ENCODE peak calls at places on chromosomes 16 and 17, in five cellular contexts. Y is colonic mucosa, Z is HL-60, M is heart right ventricle, Q is aorta. L is an unnamed sample.

GRCh38 chr16:1325261-1325660 is 8.2 kb upstream of the BAIAP3 start:
- DNase-seq in Y (no peak), Z (no peak), M (no peak), Q (no peak), L (no peak)

GRCh38 chr17:82528484-82529265 is 9.1 kb downstream of the FOXK2 start:
- DNase-seq in Y (peak), Z (no peak), M (peak), Q (peak), L (peak)

GRCh38 chr16:12398029-12398735 is 405.5 kb downstream of the CPPED1 start:
- DNase-seq in Y (no peak), Z (no peak), M (no peak), Q (no peak), L (no peak)

GRCh38 chr17:64506576-64507417 is at the start of gene CEP95:
- DNase-seq in Y (peak), Z (peak), M (peak), Q (peak), L (peak)

GRCh38 chr16:56847173-56847948 is 17.6 kb upstream of the SLC12A3 start:
- DNase-seq in Y (no peak), Z (no peak), M (no peak), Q (no peak), L (no peak)

GRCh38 chr16:638034-638543 is 2.0 kb upstream of the METTL26 start:
- DNase-seq in Y (no peak), Z (no peak), M (peak), Q (no peak), L (peak)

GRCh38 chr17:49817993-49818392 is 29.5 kb downstream of the KAT7 start:
- DNase-seq in Y (no peak), Z (no peak), M (no peak), Q (no peak), L (no peak)

GRCh38 chr17:29573558-29573870 is 5.0 kb downstream of the TP53I13 start:
- DNase-seq in Y (no peak), Z (no peak), M (no peak), Q (peak), L (peak)

GRCh38 chr16:88800277-88800592 is 3.4 kb upstream of the CDT1 start:
- DNase-seq in Y (no peak), Z (no peak), M (no peak), Q (no peak), L (no peak)

GRCh38 chr17:81366648-81367047 is 28.6 kb upstream of the BAHCC1 start:
- DNase-seq in Y (no peak), Z (no peak), M (no peak), Q (no peak), L (no peak)

GRCh38 chr16:57115504-57116182 is 23.3 kb downstream of the CPNE2 start:
- DNase-seq in Y (no peak), Z (no peak), M (peak), Q (peak), L (peak)

GRCh38 chr17:74752822-74753401 is 4.5 kb downstream of the NHERF1 start:
- DNase-seq in Y (no peak), Z (no peak), M (no peak), Q (no peak), L (no peak)

GRCh38 chr16:19137201-19137601 is 23.4 kb downstream of the ITPRIPL2 start:
- DNase-seq in Y (no peak), Z (no peak), M (no peak), Q (no peak), L (no peak)

GRCh38 chr17:17693253-17693954 is 12.1 kb downstream of the RAI1 start:
- DNase-seq in Y (peak), Z (no peak), M (peak), Q (peak), L (peak)

GRCh38 chr16:1237990-1238389 is 2.5 kb upstream of the TPSAB1 start:
- DNase-seq in Y (no peak), Z (no peak), M (no peak), Q (no peak), L (no peak)

GRCh38 chr17:68719431-68719830 is 118.3 kb upstream of the FAM20A start:
- DNase-seq in Y (no peak), Z (no peak), M (no peak), Q (no peak), L (no peak)

GRCh38 chr16:55003916-55004315 is 73.3 kb downstream of the IRX5 start:
- DNase-seq in Y (no peak), Z (no peak), M (no peak), Q (no peak), L (no peak)

GRCh38 chr16:2289282-2289681 is 21.4 kb upstream of the RNPS1 start:
- DNase-seq in Y (no peak), Z (no peak), M (no peak), Q (peak), L (no peak)

GRCh38 chr17:71869293-71869692 is 251.5 kb upstream of the SOX9 start:
- DNase-seq in Y (no peak), Z (no peak), M (no peak), Q (no peak), L (no peak)
- H3K4me3 ChIP-seq in Y (no peak), Z (no peak), M (no peak), Q (no peak), L (no peak)

GRCh38 chr16:8588703-8589292 is 1.5 kb downstream of the TMEM114 start:
- DNase-seq in Y (no peak), Z (no peak), M (no peak), Q (no peak), L (no peak)

GRCh38 chr16:8591451-8591850 is 1.1 kb upstream of the TMEM114 start:
- DNase-seq in Y (no peak), Z (no peak), M (no peak), Q (no peak), L (no peak)

GRCh38 chr16:8590811-8591210 is 500 bp upstream of the TMEM114 start:
- DNase-seq in Y (no peak), Z (no peak), M (no peak), Q (no peak), L (no peak)

GRCh38 chr16:8589293-8590160 is 784 bp downstream of the TMEM114 start:
- DNase-seq in Y (no peak), Z (no peak), M (no peak), Q (no peak), L (peak)

GRCh38 chr16:8590161-8590688 is at the start of gene TMEM114:
- DNase-seq in Y (no peak), Z (no peak), M (no peak), Q (no peak), L (no peak)
- H3K4me3 ChIP-seq in Y (no peak), Z (no peak), M (peak), Q (peak), L (no peak)

GRCh38 chr17:41792835-41793748 is 6.6 kb upstream of the JUP start:
- DNase-seq in Y (peak), Z (no peak), M (peak), Q (peak), L (peak)
- H3K4me3 ChIP-seq in Y (no peak), Z (no peak), M (peak), Q (no peak), L (no peak)

GRCh38 chr16:3459401-3460090 is 16.1 kb downstream of the NAA60 start:
- DNase-seq in Y (no peak), Z (no peak), M (no peak), Q (no peak), L (no peak)
- H3K4me3 ChIP-seq in Y (peak), Z (no peak), M (peak), Q (no peak), L (no peak)

DNA sequence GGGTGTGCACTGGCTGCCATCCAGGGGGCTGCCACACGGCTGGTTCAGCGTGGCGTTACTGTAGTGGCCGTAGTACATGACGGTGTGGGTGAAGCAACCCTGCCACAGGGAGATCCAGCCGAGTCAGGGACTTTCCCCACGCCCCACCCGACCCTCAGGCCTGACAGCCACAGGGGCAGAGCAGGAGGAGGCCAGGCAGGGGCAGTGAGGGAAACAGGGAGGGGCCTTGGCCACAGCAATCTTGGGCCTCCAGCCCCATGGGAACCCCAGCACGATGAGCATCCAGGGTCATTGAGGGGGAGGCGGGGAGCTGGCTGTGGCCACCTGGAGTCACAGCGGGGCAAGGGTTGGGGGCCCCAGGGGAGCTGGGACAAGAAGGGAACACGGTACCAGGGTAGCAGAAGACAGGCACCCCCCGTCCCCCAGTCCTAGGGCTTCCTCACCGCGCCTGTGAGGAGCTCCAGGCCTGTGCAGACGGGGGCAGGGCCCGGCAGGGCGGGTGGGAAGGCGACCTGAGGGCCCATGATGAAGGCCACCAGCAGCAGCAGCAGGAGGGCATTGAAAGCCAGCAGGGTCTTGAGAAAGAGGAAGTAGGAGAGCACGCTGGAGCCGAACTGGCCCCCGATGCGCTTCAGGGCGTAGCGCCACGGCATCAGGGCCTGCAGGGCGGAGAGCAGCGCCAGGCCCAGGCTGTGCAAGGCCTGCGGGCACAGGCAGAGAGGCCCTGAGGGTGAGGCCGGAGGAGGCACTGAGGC is 4.3 kb downstream of the TMC6 start:
- DNase-seq in Y (no peak), Z (peak), M (peak), Q (peak), L (peak)
- H3K4me3 ChIP-seq in Y (no peak), Z (peak), M (no peak), Q (no peak), L (no peak)

GRCh38 chr17:31571124-31571892 is 179.8 kb downstream of the RAB11FIP4 start:
- DNase-seq in Y (no peak), Z (no peak), M (peak), Q (peak), L (peak)
- H3K4me3 ChIP-seq in Y (no peak), Z (no peak), M (no peak), Q (no peak), L (no peak)

DNA sequence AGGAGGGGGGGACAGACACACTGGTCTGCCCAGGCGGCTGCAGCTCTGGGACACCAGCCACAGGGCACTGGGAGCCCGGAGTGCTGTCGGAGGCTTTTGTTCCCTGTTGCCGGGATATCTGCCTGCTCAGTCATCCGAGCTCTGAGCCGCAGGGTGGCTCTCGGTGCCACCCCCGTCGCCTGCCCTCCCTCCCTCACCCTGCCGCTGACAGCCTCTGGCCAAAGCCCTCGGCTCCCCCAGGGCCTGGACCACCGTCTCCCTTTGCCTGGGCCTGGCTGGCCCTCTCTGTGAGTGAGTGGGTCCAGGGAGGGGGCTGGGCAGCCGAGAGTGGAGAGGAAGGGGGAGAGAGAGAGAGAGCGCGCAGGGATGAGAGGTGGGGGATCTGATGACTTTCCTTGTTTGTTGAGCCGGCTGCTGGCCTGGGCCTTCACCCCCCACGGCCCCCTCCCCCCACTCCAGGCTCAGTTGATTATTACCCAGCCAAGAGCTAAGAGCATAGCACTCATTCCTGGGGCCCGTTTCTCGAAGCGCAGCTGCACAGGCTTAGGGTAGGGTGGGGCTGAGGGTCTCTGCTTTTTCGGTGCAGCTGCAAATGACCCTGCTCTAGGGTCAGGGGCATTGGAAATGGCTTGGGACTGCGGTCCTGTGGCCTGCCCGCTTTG is 2.7 kb downstream of the FOXJ1 start:
- DNase-seq in Y (no peak), Z (no peak), M (no peak), Q (no peak), L (no peak)
- H3K4me3 ChIP-seq in Y (no peak), Z (no peak), M (no peak), Q (no peak), L (peak)

GRCh38 chr16:85054948-85055502 is 27.4 kb downstream of the KIAA0513 start:
- DNase-seq in Y (no peak), Z (no peak), M (no peak), Q (no peak), L (no peak)
- H3K4me3 ChIP-seq in Y (peak), Z (no peak), M (peak), Q (no peak), L (no peak)